ENCODE peak calls at places on chromosomes 6 and 20, in nine cellular contexts. Z is BE2C; G is WERI-Rb-1; D is CD8-positive, alpha-beta memory T cell; J is adipocyte; M is heart right ventricle; T is adrenal gland; K is HCT116; X is hepatocyte. N is an unnamed sample.

GRCh38 chr6:150250826-150251225 is 108.0 kb downstream of the PPP1R14C start:
- DNase-seq in Z (no peak), G (no peak), D (no peak), J (peak; percentile 82), M (no peak), T (no peak), K (no peak), X (peak; percentile 18), N (peak; percentile 76)

GRCh38 chr6:143408151-143408786 is 42.2 kb downstream of the ADAT2 start:
- DNase-seq in Z (no peak), G (no peak), D (no peak), J (no peak), M (no peak), T (no peak), K (no peak), X (no peak), N (no peak)

GRCh38 chr6:30885481-30885998 is 1.2 kb downstream of the DDR1 start:
- DNase-seq in Z (no peak), G (no peak), D (no peak), J (peak; percentile 44), M (no peak), T (no peak), K (no peak), X (peak; percentile 77), N (no peak)

GRCh38 chr6:45722876-45723275 is 292.8 kb downstream of the CLIC5 start:
- DNase-seq in Z (no peak), G (no peak), D (no peak), J (no peak), M (no peak), T (no peak), K (no peak), X (no peak), N (no peak)

GRCh38 chr6:17058550-17058949 is 43.3 kb upstream of the STMND1 start:
- DNase-seq in Z (no peak), G (no peak), D (no peak), J (no peak), M (no peak), T (no peak), K (no peak), X (no peak), N (no peak)

GRCh38 chr20:3890999-3891929 is 2.1 kb downstream of the PANK2 start:
- DNase-seq in Z (no peak), G (no peak), D (no peak), J (no peak), M (no peak), T (no peak), K (no peak), X (no peak), N (no peak)

GRCh38 chr20:51326241-51326819 is 216.2 kb downstream of the NFATC2 start:
- DNase-seq in Z (peak; percentile 46), G (peak; percentile 35), D (peak; percentile 8), J (peak; percentile 60), M (no peak), T (no peak), K (peak; percentile 54), X (peak; percentile 71), N (no peak)

GRCh38 chr6:118668761-118669411 is 17.5 kb upstream of the CEP85L start:
- DNase-seq in Z (no peak), G (no peak), D (no peak), J (peak; percentile 83), M (no peak), T (no peak), K (no peak), X (no peak), N (peak; percentile 37)

GRCh38 chr6:132005177-132005576 is 54.0 kb upstream of the CCN2 start:
- DNase-seq in Z (no peak), G (no peak), D (no peak), J (no peak), M (no peak), T (no peak), K (no peak), X (no peak), N (no peak)

GRCh38 chr6:15872252-15873103 is 209.7 kb upstream of the DTNBP1 start:
- DNase-seq in Z (no peak), G (no peak), D (no peak), J (no peak), M (no peak), T (no peak), K (no peak), X (no peak), N (no peak)

GRCh38 chr6:69105288-69105687 is 470.2 kb downstream of the ADGRB3 start:
- DNase-seq in Z (no peak), G (no peak), D (no peak), J (no peak), M (no peak), T (no peak), K (no peak), X (no peak), N (no peak)

GRCh38 chr20:5715068-5715841 is 34.9 kb upstream of the SHLD1 start:
- DNase-seq in Z (no peak), G (no peak), D (no peak), J (no peak), M (no peak), T (no peak), K (no peak), X (no peak), N (no peak)

GRCh38 chr20:49891486-49891885 is 23.8 kb downstream of the SPATA2 start:
- DNase-seq in Z (no peak), G (no peak), D (no peak), J (no peak), M (no peak), T (no peak), K (no peak), X (no peak), N (no peak)

GRCh38 chr6:33010356-33010755 is 965 bp upstream of the HLA-DOA start:
- DNase-seq in Z (no peak), G (no peak), D (no peak), J (no peak), M (no peak), T (no peak), K (no peak), X (no peak), N (no peak)

GRCh38 chr6:7975764-7976146 is 65.2 kb upstream of the TXNDC5 start:
- DNase-seq in Z (peak; percentile 36), G (no peak), D (no peak), J (no peak), M (peak; percentile 35), T (no peak), K (no peak), X (peak; percentile 22), N (no peak)
- H3K4me3 ChIP-seq in Z (peak overlapping the region; percentile 50), G (no peak overlapping the region), D (no peak overlapping the region), J (peak overlapping the region; percentile 59), M (peak overlapping the region; percentile 29), T (no peak overlapping the region), K (peak overlapping the region; percentile 36), X (no peak overlapping the region), N (no peak overlapping the region)

DNA sequence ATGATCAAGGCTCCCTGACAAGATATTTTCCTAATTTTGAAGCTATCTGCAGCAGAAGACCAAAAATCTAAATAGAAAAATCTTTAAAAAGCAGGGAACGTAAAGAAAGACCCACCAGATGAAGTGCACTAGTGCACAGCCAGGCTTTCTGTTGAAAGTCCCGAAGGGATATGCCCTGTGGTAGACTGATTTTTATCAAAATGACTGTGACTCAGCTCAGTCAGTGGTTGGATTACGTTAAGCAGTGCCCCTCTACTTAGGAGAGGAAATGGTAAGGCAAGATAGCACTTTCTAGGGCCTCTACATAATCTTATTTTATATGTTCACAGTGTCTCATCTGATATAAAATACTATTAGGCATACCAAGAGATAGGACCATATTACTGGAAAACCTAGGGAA is 123.4 kb upstream of the RAB32 start:
- DNase-seq in Z (no peak), G (no peak), D (no peak), J (no peak), M (no peak), T (no peak), K (no peak), X (no peak), N (no peak)
- H3K36me3 ChIP-seq in Z (no peaks in the 10 kb centered on the region), G (no peaks in the 10 kb centered on the region), D (no peaks in the 10 kb centered on the region), J (no peaks in the 10 kb centered on the region), M (no peaks in the 10 kb centered on the region), T (no peaks in the 10 kb centered on the region), K (no peaks in the 10 kb centered on the region), X (no peaks in the 10 kb centered on the region), N (no peaks in the 10 kb centered on the region)

GRCh38 chr20:37901280-37901666 is 1.7 kb upstream of the VSTM2L start:
- DNase-seq in Z (no peak), G (no peak), D (no peak), J (peak; percentile 19), M (no peak), T (no peak), K (no peak), X (no peak), N (no peak)

GRCh38 chr20:37904008-37904675 is 1.2 kb downstream of the VSTM2L start:
- DNase-seq in Z (no peak), G (no peak), D (no peak), J (no peak), M (no peak), T (no peak), K (no peak), X (no peak), N (no peak)

GRCh38 chr20:37902504-37903313 is at the start of gene VSTM2L:
- DNase-seq in Z (peak; percentile 38), G (peak; percentile 36), D (no peak), J (peak; percentile 53), M (no peak), T (peak; percentile 48), K (no peak), X (peak; percentile 65), N (peak; percentile 71)

GRCh38 chr20:37903317-37904007 is 535 bp downstream of the VSTM2L start:
- DNase-seq in Z (no peak), G (no peak), D (no peak), J (no peak), M (no peak), T (no peak), K (no peak), X (no peak), N (no peak)

DNA sequence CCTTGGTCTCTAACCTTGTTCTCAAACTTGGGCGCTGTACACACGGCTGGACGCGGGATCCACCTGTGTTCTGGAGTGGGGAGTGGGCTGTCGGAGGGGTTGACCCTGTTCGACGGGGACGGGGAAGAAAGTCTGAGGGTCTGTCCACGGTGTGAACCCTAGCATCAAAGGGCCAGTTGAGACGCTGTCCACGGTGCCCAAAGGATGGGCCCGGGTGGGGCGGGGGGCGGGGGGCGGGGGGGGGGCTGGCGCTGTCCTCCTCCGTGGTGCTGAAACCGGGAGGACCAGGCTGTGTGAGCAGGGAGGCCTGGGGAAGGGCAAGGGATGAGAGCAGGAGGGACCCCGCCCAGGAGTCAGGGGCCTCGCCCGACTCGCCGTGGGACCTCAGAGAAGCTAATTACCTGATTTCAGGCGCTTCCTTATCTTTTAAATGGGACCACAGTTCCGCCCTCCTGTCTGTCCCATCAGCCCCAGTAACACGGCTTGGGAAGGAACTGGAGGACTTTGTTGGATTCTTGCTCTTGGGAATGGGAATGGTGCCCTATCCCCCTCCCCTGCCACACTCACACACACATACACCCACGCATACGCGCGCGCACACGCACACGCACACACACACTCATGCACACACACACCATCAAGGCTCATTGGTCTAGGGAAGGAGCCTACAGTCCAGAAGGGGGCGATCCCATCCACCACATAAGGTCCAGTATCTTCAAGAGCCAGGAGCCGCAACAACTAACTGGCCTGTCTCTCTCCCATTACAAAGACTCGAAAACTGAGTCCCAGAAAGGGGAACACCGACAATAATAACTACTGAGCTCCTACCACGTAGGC is 1.0 kb upstream of the VSTM2L start:
- DNase-seq in Z (peak; percentile 64), G (peak; percentile 78), D (no peak), J (peak; percentile 40), M (no peak), T (peak; percentile 40), K (peak; percentile 4), X (peak; percentile 63), N (peak; percentile 45)
- H3K4me3 ChIP-seq in Z (peak overlapping the region; percentile 46), G (peak overlapping the region; percentile 44), D (no peak overlapping the region), J (no peak overlapping the region), M (peak overlapping the region; percentile 47), T (no peak overlapping the region), K (no peak overlapping the region), X (no peak overlapping the region), N (no peak overlapping the region)

GRCh38 chr20:417801-418342 is 9.8 kb downstream of the RBCK1 start:
- DNase-seq in Z (no peak), G (no peak), D (no peak), J (no peak), M (no peak), T (peak; percentile 56), K (no peak), X (no peak), N (no peak)
- H3K36me3 ChIP-seq in Z (no peaks in the 10 kb centered on the region), G (peaks cover 6% of the 10 kb centered on the region), D (peaks cover 47% of the 10 kb centered on the region), J (peaks cover 47% of the 10 kb centered on the region), M (peaks cover 76% of the 10 kb centered on the region), T (no peaks in the 10 kb centered on the region), K (peaks cover 8% of the 10 kb centered on the region), X (no peaks in the 10 kb centered on the region), N (no peaks in the 10 kb centered on the region)